ENCODE peak calls at places on chromosome 1, in six cellular contexts. B, Z, M, L, P and Y are unnamed samples.
A peak's percentile ranks its signal among the peaks of the same experiment; 100 is the strongest.

GRCh38 chr1:19096036-19096833 is 113.8 kb downstream of the UBR4 start:
- DNase-seq in Z (no peak), M (peak; percentile 49), L (peak; percentile 50), P (no peak), B (no peak), Y (no peak)

GRCh38 chr1:231612393-231613089 is 14.0 kb upstream of the DISC1 start:
- DNase-seq in P (no peak), L (no peak), M (no peak), B (no peak), Z (no peak), Y (peak; percentile 22)

GRCh38 chr1:236575523-236575922 is 28.8 kb downstream of the HEATR1 start:
- DNase-seq in Z (no peak), M (no peak), B (peak; percentile 24), P (no peak), L (peak; percentile 61), Y (no peak)

GRCh38 chr1:94020764-94021579 is 100.0 kb downstream of the ABCA4 start:
- DNase-seq in L (peak; percentile 96), M (no peak), P (no peak), Z (no peak), B (peak; percentile 100), Y (no peak)

GRCh38 chr1:183953031-183953430 is 84.5 kb downstream of the COLGALT2 start:
- DNase-seq in P (no peak), L (no peak), B (no peak), Z (no peak), M (no peak), Y (no peak)

GRCh38 chr1:180268556-180269044 is 38.5 kb downstream of the LHX4 start:
- DNase-seq in Z (no peak), P (no peak), L (no peak), M (no peak), B (no peak), Y (no peak)

GRCh38 chr1:38076455-38076854 is 29.9 kb upstream of the POU3F1 start:
- DNase-seq in L (no peak), P (no peak), M (no peak), Z (no peak), B (no peak), Y (no peak)

GRCh38 chr1:57986432-57986831 is 560.1 kb downstream of the OMA1 start:
- DNase-seq in Z (no peak), M (no peak), P (no peak), L (no peak), B (no peak), Y (no peak)

GRCh38 chr1:117541003-117541402 is 64.8 kb upstream of the TENT5C start:
- DNase-seq in B (no peak), L (peak; percentile 39), P (no peak), Z (peak; percentile 42), M (no peak), Y (no peak)

GRCh38 chr1:1171551-1172340 is 1.9 kb upstream of the TTLL10 start:
- DNase-seq in P (no peak), Z (no peak), L (no peak), B (no peak), M (no peak), Y (no peak)

GRCh38 chr1:44723496-44724407 is 7.2 kb downstream of the RNU5D-1 start:
- DNase-seq in P (peak; percentile 29), Z (peak; percentile 60), B (no peak), M (no peak), L (no peak), Y (no peak)

DNA sequence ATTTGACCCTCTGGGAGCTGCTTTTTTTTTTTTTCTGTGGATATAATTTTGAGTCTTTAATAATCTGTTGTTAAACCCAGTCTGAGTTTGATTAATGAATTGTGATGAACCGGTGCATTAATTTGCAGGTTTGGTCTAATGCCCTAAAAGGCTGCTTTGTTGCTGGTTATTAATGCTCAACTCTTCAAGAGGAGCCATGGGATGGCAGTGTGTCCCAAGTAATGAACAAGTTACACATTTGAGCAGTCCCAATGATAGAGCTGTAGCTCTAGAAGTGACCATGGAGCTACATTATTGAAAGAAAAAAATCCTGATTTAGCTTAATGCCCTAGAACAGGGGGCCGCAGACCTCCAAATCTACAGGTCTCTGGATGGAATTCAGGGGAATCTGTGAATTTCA is 53.1 kb downstream of the RWDD3 start:
- DNase-seq in L (no peak), M (no peak), P (no peak), Z (no peak), B (no peak), Y (no peak)
- TF ChIP-seq CTCF in L (no peak), M (no peak), P (no peak), Z (no peak), B (no peak), Y (no peak)

GRCh38 chr1:46021046-46021822 is 111.2 kb downstream of the PIK3R3 start:
- DNase-seq in B (no peak), M (no peak), Z (no peak), L (no peak), P (no peak), Y (peak; percentile 46)
- TF ChIP-seq CTCF in B (no peak), M (no peak), Z (no peak), L (no peak), P (no peak), Y (no peak)

GRCh38 chr1:84762664-84763063 is 72.4 kb upstream of the SSX2IP start:
- DNase-seq in Z (no peak), L (peak; percentile 51), P (no peak), B (no peak), M (no peak), Y (peak; percentile 44)
- TF ChIP-seq CTCF in Z (no peak), L (no peak), P (no peak), B (no peak), M (no peak), Y (no peak)

GRCh38 chr1:30102605-30103004 is 620.8 kb downstream of the MATN1 start:
- DNase-seq in L (no peak), M (no peak), Z (no peak), P (no peak), B (no peak), Y (no peak)

GRCh38 chr1:30109853-30110252 is 613.5 kb downstream of the MATN1 start:
- DNase-seq in B (peak; percentile 18), M (no peak), L (peak; percentile 57), P (no peak), Z (peak; percentile 35), Y (no peak)

GRCh38 chr1:30104551-30104950 is 618.8 kb downstream of the MATN1 start:
- DNase-seq in L (no peak), Z (no peak), P (no peak), B (no peak), M (no peak), Y (no peak)

GRCh38 chr1:30103708-30104107 is 619.7 kb downstream of the MATN1 start:
- DNase-seq in L (no peak), P (no peak), B (no peak), Z (no peak), M (no peak), Y (no peak)

DNA sequence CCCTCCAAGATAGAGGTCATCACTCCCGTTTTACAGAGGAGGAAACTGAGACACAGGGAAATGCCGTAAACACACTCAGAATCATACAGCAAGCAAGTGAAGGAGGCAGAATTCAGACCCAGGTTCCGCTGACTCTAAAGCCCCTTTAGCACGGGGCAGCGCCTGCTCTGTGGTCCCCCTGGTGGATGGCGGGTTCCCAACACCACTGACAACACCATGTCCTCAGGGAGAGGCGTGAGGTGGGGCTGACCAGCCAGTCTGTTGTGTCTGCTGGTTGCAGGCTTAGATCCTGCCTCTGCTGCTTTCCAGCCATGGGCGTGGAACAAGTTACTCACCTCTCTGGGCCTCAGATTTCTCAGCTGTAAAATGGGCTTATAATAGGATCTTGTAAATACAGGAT is 617.3 kb downstream of the MATN1 start:
- DNase-seq in Z (peak; percentile 31), P (peak; percentile 27), M (peak; percentile 83), L (peak; percentile 38), B (no peak), Y (peak; percentile 43)
- TF ChIP-seq CTCF in Z (peak; percentile 48), P (peak; percentile 62), M (peak; percentile 72), L (peak; percentile 52), B (peak; percentile 45), Y (peak; percentile 21)

GRCh38 chr1:112105557-112105956 is 116.1 kb upstream of the KCND3 start:
- DNase-seq in P (no peak), M (no peak), L (no peak), Z (no peak), B (no peak), Y (no peak)
- TF ChIP-seq CTCF in P (no peak), M (no peak), L (no peak), Z (no peak), B (no peak), Y (no peak)